ENCODE peak calls at places on chromosomes 16 and 17, in nine cellular contexts. F is right cardiac atrium; U is Right ventricle myocardium superior; E is PC-3; K is stimulated activated naive CD8-positive, alpha-beta T cell treated with anti-CD3 and anti-CD28 coated beads, Interleukin-15, Interleukin-2, amounts not matched to agents 100 U/mL and 50 U/mL, for 24 hours; Y is GM12878; P is upper lobe of left lung; W is SK-N-SH treated with all-trans-retinoic acid at 6 μM for 48 hours; X is left lung. R is an unnamed sample.

GRCh38 chr17:18219016-18219415 is 6.4 kb upstream of the LLGL1 start:
- ATAC-seq in F (peak; percentile 49), U (peak; percentile 60), E (no peak), K (no peak), Y (no peak), P (peak; percentile 47), W (peak; percentile 7), X (peak; percentile 33), R (no peak)

GRCh38 chr17:32504166-32504990 is 17.6 kb downstream of the CDK5R1 start:
- ATAC-seq in F (peak; percentile 37), U (no peak), E (peak; percentile 53), K (no peak), Y (no peak), P (peak; percentile 27), W (peak; percentile 40), X (peak; percentile 45), R (no peak)

GRCh38 chr16:57826706-57827625 is 24.7 kb upstream of the KIFC3 start:
- ATAC-seq in F (peak; percentile 8), U (peak; percentile 71), E (no peak), K (no peak), Y (no peak), P (no peak), W (peak; percentile 54), X (no peak), R (peak; percentile 37)

GRCh38 chr16:76900285-76901263 is 290.4 kb upstream of the MON1B start:
- ATAC-seq in F (no peak), U (no peak), E (no peak), K (no peak), Y (no peak), P (no peak), W (no peak), X (no peak), R (no peak)

GRCh38 chr16:89759742-89760366 is 38.5 kb downstream of the ZNF276 start:
- ATAC-seq in F (no peak), U (no peak), E (no peak), K (no peak), Y (no peak), P (peak; percentile 55), W (no peak), X (no peak), R (no peak)

GRCh38 chr17:66675273-66675990 is 159.5 kb upstream of the CACNG5 start:
- ATAC-seq in F (peak; percentile 13), U (no peak), E (no peak), K (no peak), Y (no peak), P (peak; percentile 12), W (no peak), X (peak; percentile 29), R (no peak)

GRCh38 chr16:79381552-79382042 is 218.9 kb downstream of the MAF start:
- ATAC-seq in F (peak; percentile 63), U (peak; percentile 43), E (no peak), K (no peak), Y (no peak), P (peak; percentile 60), W (no peak), X (peak; percentile 56), R (no peak)

GRCh38 chr16:67865318-67865717 is 7.5 kb upstream of the EDC4 start:
- ATAC-seq in F (no peak), U (no peak), E (peak; percentile 56), K (peak; percentile 47), Y (peak; percentile 92), P (peak; percentile 21), W (peak; percentile 87), X (peak; percentile 62), R (no peak)

GRCh38 chr16:89038221-89038721 is 55.4 kb upstream of the ACSF3 start:
- ATAC-seq in F (no peak), U (no peak), E (no peak), K (no peak), Y (no peak), P (no peak), W (no peak), X (no peak), R (no peak)

GRCh38 chr16:50642349-50642748 is 38.8 kb downstream of the SNX20 start:
- ATAC-seq in F (no peak), U (no peak), E (no peak), K (peak; percentile 29), Y (peak; percentile 31), P (no peak), W (no peak), X (no peak), R (no peak)

GRCh38 chr16:56610609-56611111 is 2.3 kb downstream of the MT2A start:
- ATAC-seq in F (peak; percentile 2), U (no peak), E (no peak), K (peak; percentile 33), Y (peak; percentile 5), P (no peak), W (no peak), X (no peak), R (no peak)

GRCh38 chr17:42438600-42439567 is 15.8 kb upstream of the CAVIN1 start:
- ATAC-seq in F (no peak), U (no peak), E (no peak), K (no peak), Y (peak; percentile 82), P (peak; percentile 38), W (peak; percentile 64), X (peak; percentile 19), R (no peak)

GRCh38 chr17:79026345-79027273 is 2.6 kb downstream of the C1QTNF1 start:
- ATAC-seq in F (peak; percentile 26), U (peak; percentile 3), E (peak; percentile 61), K (no peak), Y (no peak), P (peak; percentile 28), W (peak; percentile 52), X (no peak), R (no peak)

GRCh38 chr17:45274033-45274432 is 12.1 kb upstream of the SPATA32 start:
- ATAC-seq in F (no peak), U (no peak), E (no peak), K (no peak), Y (no peak), P (no peak), W (no peak), X (no peak), R (no peak)

GRCh38 chr16:28140788-28141618 is 70.8 kb downstream of the XPO6 start:
- ATAC-seq in F (peak; percentile 55), U (peak; percentile 39), E (no peak), K (peak; percentile 62), Y (peak; percentile 89), P (peak; percentile 72), W (no peak), X (peak; percentile 78), R (peak; percentile 91)

GRCh38 chr17:22718689-22719088 is 1026.4 kb downstream of the KCNJ18 start:
- ATAC-seq in F (no peak), U (no peak), E (no peak), K (no peak), Y (no peak), P (no peak), W (no peak), X (no peak), R (no peak)

GRCh38 chr17:43014020-43014615 is 7.5 kb downstream of the IFI35 start:
- ATAC-seq in F (no peak), U (peak; percentile 20), E (no peak), K (no peak), Y (no peak), P (no peak), W (no peak), X (no peak), R (peak; percentile 20)

GRCh38 chr17:77892469-77893143 is 65.9 kb upstream of the TNRC6C start:
- ATAC-seq in F (no peak), U (no peak), E (no peak), K (peak; percentile 16), Y (peak; percentile 59), P (no peak), W (peak; percentile 38), X (no peak), R (no peak)

GRCh38 chr17:74478369-74479100 is 12.1 kb downstream of the CD300A start:
- ATAC-seq in F (peak; percentile 42), U (peak; percentile 75), E (no peak), K (peak; percentile 63), Y (peak; percentile 81), P (peak; percentile 71), W (no peak), X (peak; percentile 85), R (peak; percentile 73)

GRCh38 chr17:37088459-37088858 is 139.7 kb downstream of the AATF start:
- ATAC-seq in F (no peak), U (no peak), E (no peak), K (peak; percentile 14), Y (no peak), P (no peak), W (no peak), X (peak; percentile 38), R (no peak)

GRCh38 chr16:15857779-15858560 is 1.1 kb upstream of the MYH11 start:
- ATAC-seq in F (peak; percentile 61), U (peak; percentile 78), E (no peak), K (no peak), Y (no peak), P (peak; percentile 63), W (peak; percentile 65), X (peak; percentile 50), R (no peak)

GRCh38 chr17:13323990-13324389 is 277.7 kb downstream of the HS3ST3A1 start:
- ATAC-seq in F (no peak), U (no peak), E (no peak), K (no peak), Y (no peak), P (no peak), W (no peak), X (no peak), R (no peak)

GRCh38 chr16:69858196-69859104 is 92.7 kb upstream of the CLEC18A start:
- ATAC-seq in F (no peak), U (peak; percentile 11), E (no peak), K (no peak), Y (no peak), P (no peak), W (no peak), X (no peak), R (no peak)

GRCh38 chr17:35521150-35521549 is 16.3 kb downstream of the SLFN12L start:
- ATAC-seq in F (no peak), U (no peak), E (no peak), K (no peak), Y (peak; percentile 32), P (no peak), W (no peak), X (no peak), R (no peak)

GRCh38 chr16:50282010-50282538 is 15.7 kb downstream of the ADCY7 start:
- ATAC-seq in F (peak; percentile 69), U (peak; percentile 76), E (no peak), K (peak; percentile 53), Y (peak; percentile 91), P (peak; percentile 86), W (no peak), X (peak; percentile 70), R (peak; percentile 97)

GRCh38 chr16:48426244-48427135 is 41.3 kb upstream of the SIAH1 start:
- ATAC-seq in F (no peak), U (peak; percentile 46), E (peak; percentile 31), K (no peak), Y (peak; percentile 29), P (peak; percentile 6), W (no peak), X (no peak), R (peak; percentile 61)

GRCh38 chr17:41725134-41725533 is 9.3 kb downstream of the HAP1 start:
- ATAC-seq in F (no peak), U (no peak), E (no peak), K (no peak), Y (no peak), P (no peak), W (no peak), X (no peak), R (no peak)

GRCh38 chr17:12866244-12866643 is 76.9 kb downstream of the ARHGAP44 start:
- ATAC-seq in F (no peak), U (no peak), E (no peak), K (no peak), Y (no peak), P (no peak), W (no peak), X (no peak), R (peak; percentile 43)

GRCh38 chr17:56203430-56203829 is 50.2 kb downstream of the ANKFN1 start:
- ATAC-seq in F (no peak), U (no peak), E (no peak), K (no peak), Y (peak; percentile 44), P (no peak), W (peak; percentile 76), X (no peak), R (no peak)

GRCh38 chr16:69482410-69482951 is 58.1 kb downstream of the CYB5B start:
- ATAC-seq in F (peak; percentile 93), U (peak; percentile 85), E (no peak), K (no peak), Y (no peak), P (peak; percentile 75), W (peak; percentile 72), X (peak; percentile 68), R (no peak)

GRCh38 chr17:80877829-80878303 is 113.8 kb upstream of the CHMP6 start:
- ATAC-seq in F (no peak), U (peak; percentile 70), E (no peak), K (no peak), Y (no peak), P (no peak), W (no peak), X (no peak), R (no peak)